ENCODE peak calls at places on chromosomes 2 and 18, in eight cellular contexts. One of them, this sample, is unnamed.

GRCh38 chr18:9631814-9632496 is 17.6 kb upstream of the PPP4R1 start:
- DNase-seq in activated T-helper 9 cell treated with anti-CD3 and anti-CD28 coated beads, Interleukin-2, amount 50 U/mL, for 16 hours: no peak
- DNase-seq in activated naive CD4-positive, alpha-beta T cell treated with Interleukin-2 at 50 U/mL for 16 hours: no peak
- DNase-seq in WERI-Rb-1: no peak
- DNase-seq in naive thymus-derived CD4-positive, alpha-beta T cell: no peak
- DNase-seq in nucleus accumbens: no peak
- DNase-seq in T1000: no peak
- DNase-seq in left cardiac atrium: no peak
- DNase-seq in this sample: no peak

GRCh38 chr2:134988994-134989605 is 58.1 kb downstream of the MAP3K19 start:
- DNase-seq in activated T-helper 9 cell treated with anti-CD3 and anti-CD28 coated beads, Interleukin-2, amount 50 U/mL, for 16 hours: no peak
- DNase-seq in activated naive CD4-positive, alpha-beta T cell treated with Interleukin-2 at 50 U/mL for 16 hours: no peak
- DNase-seq in WERI-Rb-1: no peak
- DNase-seq in naive thymus-derived CD4-positive, alpha-beta T cell: no peak
- DNase-seq in nucleus accumbens: no peak
- DNase-seq in T1000: no peak
- DNase-seq in left cardiac atrium: no peak
- DNase-seq in this sample: no peak

GRCh38 chr2:51581636-51582267 is 549.8 kb upstream of the NRXN1 start:
- DNase-seq in activated T-helper 9 cell treated with anti-CD3 and anti-CD28 coated beads, Interleukin-2, amount 50 U/mL, for 16 hours: no peak
- DNase-seq in activated naive CD4-positive, alpha-beta T cell treated with Interleukin-2 at 50 U/mL for 16 hours: no peak
- DNase-seq in WERI-Rb-1: no peak
- DNase-seq in naive thymus-derived CD4-positive, alpha-beta T cell: no peak
- DNase-seq in nucleus accumbens: no peak
- DNase-seq in T1000: no peak
- DNase-seq in left cardiac atrium: no peak
- DNase-seq in this sample: no peak

GRCh38 chr2:171602352-171602751 is 80.1 kb downstream of the CYBRD1 start:
- DNase-seq in activated T-helper 9 cell treated with anti-CD3 and anti-CD28 coated beads, Interleukin-2, amount 50 U/mL, for 16 hours: no peak
- DNase-seq in activated naive CD4-positive, alpha-beta T cell treated with Interleukin-2 at 50 U/mL for 16 hours: no peak
- DNase-seq in WERI-Rb-1: no peak
- DNase-seq in naive thymus-derived CD4-positive, alpha-beta T cell: no peak
- DNase-seq in nucleus accumbens: no peak
- DNase-seq in T1000: no peak
- DNase-seq in left cardiac atrium: no peak
- DNase-seq in this sample: no peak

GRCh38 chr18:22977847-22978701 is 44.9 kb downstream of the RBBP8 start:
- DNase-seq in activated T-helper 9 cell treated with anti-CD3 and anti-CD28 coated beads, Interleukin-2, amount 50 U/mL, for 16 hours: no peak
- DNase-seq in activated naive CD4-positive, alpha-beta T cell treated with Interleukin-2 at 50 U/mL for 16 hours: no peak
- DNase-seq in WERI-Rb-1: no peak
- DNase-seq in naive thymus-derived CD4-positive, alpha-beta T cell: no peak
- DNase-seq in nucleus accumbens: no peak
- DNase-seq in T1000: no peak
- DNase-seq in left cardiac atrium: no peak
- DNase-seq in this sample: no peak

GRCh38 chr2:79437416-79438281 is 75.2 kb upstream of the CTNNA2 start:
- DNase-seq in activated T-helper 9 cell treated with anti-CD3 and anti-CD28 coated beads, Interleukin-2, amount 50 U/mL, for 16 hours: no peak
- DNase-seq in activated naive CD4-positive, alpha-beta T cell treated with Interleukin-2 at 50 U/mL for 16 hours: no peak
- DNase-seq in WERI-Rb-1: no peak
- DNase-seq in naive thymus-derived CD4-positive, alpha-beta T cell: no peak
- DNase-seq in nucleus accumbens: no peak
- DNase-seq in T1000: no peak
- DNase-seq in left cardiac atrium: no peak
- DNase-seq in this sample: no peak

GRCh38 chr18:47930086-47930843 is at the start of gene SMAD2:
- DNase-seq in activated T-helper 9 cell treated with anti-CD3 and anti-CD28 coated beads, Interleukin-2, amount 50 U/mL, for 16 hours: peak
- DNase-seq in activated naive CD4-positive, alpha-beta T cell treated with Interleukin-2 at 50 U/mL for 16 hours: peak
- DNase-seq in WERI-Rb-1: peak
- DNase-seq in naive thymus-derived CD4-positive, alpha-beta T cell: peak
- DNase-seq in nucleus accumbens: peak
- DNase-seq in T1000: peak
- DNase-seq in left cardiac atrium: peak
- DNase-seq in this sample: peak

GRCh38 chr2:36356990-36357505 is 1.5 kb downstream of the CRIM1 start:
- DNase-seq in activated T-helper 9 cell treated with anti-CD3 and anti-CD28 coated beads, Interleukin-2, amount 50 U/mL, for 16 hours: no peak
- DNase-seq in activated naive CD4-positive, alpha-beta T cell treated with Interleukin-2 at 50 U/mL for 16 hours: peak
- DNase-seq in WERI-Rb-1: peak
- DNase-seq in naive thymus-derived CD4-positive, alpha-beta T cell: peak
- DNase-seq in nucleus accumbens: peak
- DNase-seq in T1000: no peak
- DNase-seq in left cardiac atrium: peak
- DNase-seq in this sample: no peak

GRCh38 chr2:237774811-237775553 is 23.6 kb upstream of the RBM44 start:
- DNase-seq in activated T-helper 9 cell treated with anti-CD3 and anti-CD28 coated beads, Interleukin-2, amount 50 U/mL, for 16 hours: no peak
- DNase-seq in activated naive CD4-positive, alpha-beta T cell treated with Interleukin-2 at 50 U/mL for 16 hours: peak
- DNase-seq in WERI-Rb-1: peak
- DNase-seq in naive thymus-derived CD4-positive, alpha-beta T cell: peak
- DNase-seq in nucleus accumbens: peak
- DNase-seq in T1000: no peak
- DNase-seq in left cardiac atrium: no peak
- DNase-seq in this sample: no peak

GRCh38 chr2:160566717-160567116 is 73.1 kb upstream of the RBMS1 start:
- DNase-seq in activated T-helper 9 cell treated with anti-CD3 and anti-CD28 coated beads, Interleukin-2, amount 50 U/mL, for 16 hours: no peak
- DNase-seq in activated naive CD4-positive, alpha-beta T cell treated with Interleukin-2 at 50 U/mL for 16 hours: no peak
- DNase-seq in WERI-Rb-1: no peak
- DNase-seq in naive thymus-derived CD4-positive, alpha-beta T cell: no peak
- DNase-seq in nucleus accumbens: no peak
- DNase-seq in T1000: no peak
- DNase-seq in left cardiac atrium: no peak
- DNase-seq in this sample: no peak

GRCh38 chr18:3246636-3247242 is 862 bp upstream of the MYL12A start:
- DNase-seq in activated T-helper 9 cell treated with anti-CD3 and anti-CD28 coated beads, Interleukin-2, amount 50 U/mL, for 16 hours: no peak
- DNase-seq in activated naive CD4-positive, alpha-beta T cell treated with Interleukin-2 at 50 U/mL for 16 hours: no peak
- DNase-seq in WERI-Rb-1: no peak
- DNase-seq in naive thymus-derived CD4-positive, alpha-beta T cell: peak
- DNase-seq in nucleus accumbens: peak
- DNase-seq in T1000: no peak
- DNase-seq in left cardiac atrium: peak
- DNase-seq in this sample: no peak

GRCh38 chr2:30178618-30179404 is 32.0 kb downstream of the YPEL5 start:
- DNase-seq in activated T-helper 9 cell treated with anti-CD3 and anti-CD28 coated beads, Interleukin-2, amount 50 U/mL, for 16 hours: no peak
- DNase-seq in activated naive CD4-positive, alpha-beta T cell treated with Interleukin-2 at 50 U/mL for 16 hours: no peak
- DNase-seq in WERI-Rb-1: no peak
- DNase-seq in naive thymus-derived CD4-positive, alpha-beta T cell: no peak
- DNase-seq in nucleus accumbens: no peak
- DNase-seq in T1000: no peak
- DNase-seq in left cardiac atrium: peak
- DNase-seq in this sample: peak

GRCh38 chr18:45851196-45851925 is 25.9 kb downstream of the SIGLEC15 start:
- DNase-seq in activated T-helper 9 cell treated with anti-CD3 and anti-CD28 coated beads, Interleukin-2, amount 50 U/mL, for 16 hours: no peak
- DNase-seq in activated naive CD4-positive, alpha-beta T cell treated with Interleukin-2 at 50 U/mL for 16 hours: no peak
- DNase-seq in WERI-Rb-1: no peak
- DNase-seq in naive thymus-derived CD4-positive, alpha-beta T cell: no peak
- DNase-seq in nucleus accumbens: no peak
- DNase-seq in T1000: no peak
- DNase-seq in left cardiac atrium: no peak
- DNase-seq in this sample: no peak

GRCh38 chr2:187709063-187709462 is 154.8 kb upstream of the TFPI start:
- DNase-seq in activated T-helper 9 cell treated with anti-CD3 and anti-CD28 coated beads, Interleukin-2, amount 50 U/mL, for 16 hours: no peak
- DNase-seq in activated naive CD4-positive, alpha-beta T cell treated with Interleukin-2 at 50 U/mL for 16 hours: no peak
- DNase-seq in WERI-Rb-1: no peak
- DNase-seq in naive thymus-derived CD4-positive, alpha-beta T cell: no peak
- DNase-seq in nucleus accumbens: no peak
- DNase-seq in T1000: no peak
- DNase-seq in left cardiac atrium: no peak
- DNase-seq in this sample: no peak

GRCh38 chr2:171952276-171952675 is 30.0 kb downstream of the HAT1 start:
- DNase-seq in activated T-helper 9 cell treated with anti-CD3 and anti-CD28 coated beads, Interleukin-2, amount 50 U/mL, for 16 hours: no peak
- DNase-seq in activated naive CD4-positive, alpha-beta T cell treated with Interleukin-2 at 50 U/mL for 16 hours: no peak
- DNase-seq in WERI-Rb-1: no peak
- DNase-seq in naive thymus-derived CD4-positive, alpha-beta T cell: no peak
- DNase-seq in nucleus accumbens: no peak
- DNase-seq in T1000: no peak
- DNase-seq in left cardiac atrium: no peak
- DNase-seq in this sample: no peak